ENCODE peak calls at places on chromosome 3, in five cellular contexts. N, M, Q, E and V are unnamed samples.
A peak's percentile ranks its signal among the peaks of the same experiment; 100 is the strongest.

GRCh38 chr3:14701676-14702075 is 26.7 kb downstream of the C3orf20 start:
- DNase-seq in N (no peak), M (no peak), Q (no peak), E (no peak), V (no peak)

GRCh38 chr3:1082024-1082633 is 10.7 kb upstream of the CNTN6 start:
- DNase-seq in N (no peak), M (peak; percentile 28), Q (no peak), E (peak; percentile 52), V (peak; percentile 6)

GRCh38 chr3:107987036-107987557 is 103.7 kb downstream of the CD47 start:
- DNase-seq in N (no peak), M (peak; percentile 96), Q (no peak), E (peak; percentile 97), V (peak; percentile 71)

GRCh38 chr3:48747703-48748102 is 30.7 kb upstream of the IP6K2 start:
- DNase-seq in N (no peak), M (no peak), Q (no peak), E (no peak), V (no peak)

GRCh38 chr3:46484388-46484787 is 13.4 kb upstream of the RTP3 start:
- DNase-seq in N (no peak), M (no peak), Q (no peak), E (no peak), V (no peak)

GRCh38 chr3:156582784-156583183 is 27.9 kb upstream of the SSR3 start:
- DNase-seq in N (no peak), M (no peak), Q (no peak), E (no peak), V (no peak)

GRCh38 chr3:184491867-184492615 is 69.5 kb upstream of the EPHB3 start:
- DNase-seq in N (no peak), M (no peak), Q (no peak), E (no peak), V (no peak)

GRCh38 chr3:119293105-119293683 is 989 bp upstream of the ARHGAP31 start:
- DNase-seq in N (no peak), M (no peak), Q (no peak), E (no peak), V (no peak)

GRCh38 chr3:133576169-133576568 is 2.7 kb downstream of the CDV3 start:
- DNase-seq in N (no peak), M (peak; percentile 18), Q (no peak), E (peak; percentile 25), V (no peak)

GRCh38 chr3:30437172-30437571 is 169.2 kb upstream of the TGFBR2 start:
- DNase-seq in N (no peak), M (no peak), Q (no peak), E (peak; percentile 75), V (peak; percentile 11)

GRCh38 chr3:112650472-112650871 is 9.5 kb upstream of the CCDC80 start:
- DNase-seq in N (no peak), M (peak; percentile 89), Q (no peak), E (peak; percentile 77), V (no peak)

GRCh38 chr3:82816086-82816485 is 1054.6 kb upstream of the GBE1 start:
- DNase-seq in N (no peak), M (no peak), Q (no peak), E (peak; percentile 2), V (no peak)

GRCh38 chr3:131047582-131047981 is 20.9 kb downstream of the NEK11 start:
- DNase-seq in N (no peak), M (no peak), Q (no peak), E (no peak), V (no peak)

GRCh38 chr3:115042351-115042750 is 104.7 kb downstream of the ZBTB20 start:
- DNase-seq in N (no peak), M (no peak), Q (no peak), E (peak; percentile 15), V (no peak)

GRCh38 chr3:4351164-4351855 is 48.1 kb downstream of the SETMAR start:
- DNase-seq in N (no peak), M (peak; percentile 62), Q (no peak), E (peak; percentile 68), V (peak; percentile 18)

GRCh38 chr3:145017959-145018358 is 1046.3 kb downstream of the DIPK2A start:
- DNase-seq in N (no peak), M (no peak), Q (no peak), E (peak; percentile 62), V (no peak)

GRCh38 chr3:64138046-64138445 is 87.2 kb downstream of the PRICKLE2 start:
- DNase-seq in N (no peak), M (no peak), Q (no peak), E (peak; percentile 34), V (no peak)

GRCh38 chr3:56593455-56594158 is 36.6 kb downstream of the CCDC66 start:
- DNase-seq in N (peak; percentile 50), M (no peak), Q (no peak), E (no peak), V (no peak)

GRCh38 chr3:21062724-21063436 is 688.1 kb downstream of the ZNF385D start:
- DNase-seq in N (no peak), M (no peak), Q (no peak), E (no peak), V (peak; percentile 6)

GRCh38 chr3:98994128-98994762 is 92.8 kb upstream of the DCBLD2 start:
- DNase-seq in N (no peak), M (peak; percentile 80), Q (no peak), E (peak; percentile 67), V (peak; percentile 11)

GRCh38 chr3:142888099-142888483 is 792 bp downstream of the PCOLCE2 start:
- DNase-seq in N (no peak), M (no peak), Q (no peak), E (no peak), V (peak; percentile 71)

GRCh38 chr3:188331166-188331565 is 177.2 kb downstream of the LPP start:
- DNase-seq in N (no peak), M (no peak), Q (no peak), E (no peak), V (no peak)

GRCh38 chr3:190326930-190327329 is 4.7 kb upstream of the CLDN1 start:
- DNase-seq in N (no peak), M (no peak), Q (no peak), E (peak; percentile 91), V (no peak)

GRCh38 chr3:47009225-47010049 is 30.0 kb downstream of the NBEAL2 start:
- DNase-seq in N (peak; percentile 80), M (peak; percentile 91), Q (peak; percentile 48), E (peak; percentile 94), V (peak; percentile 99)

GRCh38 chr3:14154242-14154641 is 24.2 kb downstream of the XPC start:
- DNase-seq in N (no peak), M (peak; percentile 80), Q (no peak), E (no peak), V (no peak)

GRCh38 chr3:44845528-44846520 is 15.9 kb upstream of the TMEM42 start:
- DNase-seq in N (no peak), M (peak; percentile 10), Q (no peak), E (peak; percentile 88), V (no peak)

GRCh38 chr3:153903430-153903829 is 217.8 kb upstream of the ARHGEF26 start:
- DNase-seq in N (no peak), M (no peak), Q (no peak), E (no peak), V (no peak)

GRCh38 chr3:133396906-133397305 is 3.0 kb upstream of the BFSP2 start:
- DNase-seq in N (no peak), M (no peak), Q (no peak), E (no peak), V (no peak)